ENCODE peak calls at places on chromosomes 1 and 21, in seven cellular contexts. L, X, Y, C, F, O and G are unnamed samples.

GRCh38 chr1:78540056-78540455 is 49.3 kb downstream of the PTGFR start:
- DNase-seq in X (no peak), Y (no peak), C (no peak), L (no peak), F (no peak), O (no peak), G (no peak)

GRCh38 chr1:119768778-119769177 is at the start of gene HMGCS2:
- DNase-seq in X (no peak), L (no peak), C (no peak), F (no peak), Y (no peak), O (no peak), G (no peak)

GRCh38 chr21:16468191-16468590 is 738.4 kb downstream of the USP25 start:
- DNase-seq in F (no peak), Y (no peak), O (no peak), L (no peak), X (no peak), C (no peak), G (no peak)

GRCh38 chr1:54403808-54404261 is 2.4 kb downstream of the SSBP3 start:
- DNase-seq in Y (peak), O (no peak), F (no peak), X (no peak), C (peak), L (no peak), G (no peak)

GRCh38 chr1:198300451-198300850 is 143.7 kb downstream of the NEK7 start:
- DNase-seq in O (no peak), Y (no peak), C (no peak), L (no peak), F (no peak), X (no peak), G (no peak)

GRCh38 chr1:156705321-156705917 is at the start of gene CRABP2:
- DNase-seq in C (no peak), Y (peak), L (peak), O (peak), X (no peak), F (peak), G (no peak)

GRCh38 chr1:35640380-35641232 is 720 bp downstream of the PSMB2 start:
- DNase-seq in O (no peak), X (no peak), C (no peak), F (no peak), Y (peak), L (no peak), G (no peak)

GRCh38 chr1:231159202-231159962 is 2.5 kb upstream of the TRIM67 start:
- DNase-seq in O (no peak), F (no peak), Y (no peak), X (no peak), L (no peak), C (no peak), G (no peak)

GRCh38 chr1:201890223-201890622 is 1.5 kb downstream of the SHISA4 start:
- DNase-seq in F (no peak), O (no peak), C (no peak), X (no peak), Y (no peak), L (peak), G (no peak)

GRCh38 chr1:28887835-28888682 is 26.3 kb upstream of the EPB41 start:
- DNase-seq in F (no peak), C (no peak), X (no peak), O (no peak), Y (peak), L (peak), G (no peak)

GRCh38 chr1:151060241-151061011 is at the start of gene MLLT11:
- DNase-seq in L (peak), C (peak), X (peak), O (peak), F (peak), Y (peak), G (no peak)

GRCh38 chr1:184930645-184931044 is 43.7 kb downstream of the NIBAN1 start:
- DNase-seq in X (no peak), F (no peak), C (no peak), O (peak), Y (no peak), L (no peak), G (no peak)

GRCh38 chr1:89812992-89813391 is 7.8 kb upstream of the LRRC8D start:
- DNase-seq in O (no peak), Y (no peak), F (no peak), C (no peak), X (no peak), L (no peak), G (no peak)

GRCh38 chr1:41573803-41574713 is 89.6 kb upstream of the EDN2 start:
- DNase-seq in L (peak), X (peak), Y (peak), C (peak), F (peak), O (peak), G (peak)

GRCh38 chr1:165674599-165674998 is 23.8 kb downstream of the ALDH9A1 start:
- DNase-seq in Y (no peak), C (no peak), X (no peak), O (no peak), F (no peak), L (no peak), G (no peak)

GRCh38 chr1:181090653-181091126 is 2.2 kb downstream of the IER5 start:
- DNase-seq in Y (peak), O (no peak), X (no peak), L (no peak), F (no peak), C (no peak), G (no peak)